ENCODE peak calls at places on chromosomes 1 and 21, in seven cellular contexts. A, Q, G, E, C, O and K are unnamed samples.
A peak's percentile ranks its signal among the peaks of the same experiment; 100 is the strongest.

GRCh38 chr1:81569761-81570160 is 231.0 kb upstream of the ADGRL2 start:
- DNase-seq in A (no peak), Q (no peak), G (no peak), E (no peak), C (no peak), O (no peak), K (no peak)

GRCh38 chr1:190373705-190374336 is 103.8 kb downstream of the BRINP3 start:
- DNase-seq in A (peak; percentile 57), Q (no peak), G (peak; percentile 63), E (no peak), C (peak; percentile 41), O (peak; percentile 15), K (no peak)

GRCh38 chr1:218620956-218621355 is 275.8 kb downstream of the TGFB2 start:
- DNase-seq in A (no peak), Q (no peak), G (no peak), E (no peak), C (peak; percentile 22), O (no peak), K (no peak)

GRCh38 chr1:19205403-19205802 is 4.7 kb downstream of the UBR4 start:
- DNase-seq in A (no peak), Q (no peak), G (no peak), E (no peak), C (no peak), O (no peak), K (no peak)

GRCh38 chr1:213934642-213935041 is 53.1 kb upstream of the PROX1 start:
- DNase-seq in A (no peak), Q (no peak), G (no peak), E (no peak), C (no peak), O (no peak), K (no peak)

GRCh38 chr1:198725090-198725489 is 86.2 kb downstream of the PTPRC start:
- DNase-seq in A (no peak), Q (no peak), G (no peak), E (no peak), C (no peak), O (no peak), K (no peak)

GRCh38 chr1:221900678-221901077 is 158.8 kb upstream of the DUSP10 start:
- DNase-seq in A (no peak), Q (no peak), G (no peak), E (no peak), C (no peak), O (no peak), K (no peak)

GRCh38 chr1:211577277-211577825 is 1.6 kb downstream of the SLC30A1 start:
- DNase-seq in A (no peak), Q (no peak), G (peak; percentile 36), E (peak; percentile 4), C (peak; percentile 42), O (no peak), K (no peak)

GRCh38 chr1:219090618-219091017 is 83.1 kb upstream of the LYPLAL1 start:
- DNase-seq in A (no peak), Q (no peak), G (no peak), E (no peak), C (no peak), O (no peak), K (no peak)

GRCh38 chr1:15168479-15168878 is 14.9 kb downstream of the TMEM51 start:
- DNase-seq in A (no peak), Q (no peak), G (no peak), E (no peak), C (peak; percentile 65), O (no peak), K (no peak)

GRCh38 chr1:183635112-183635605 is 424 bp downstream of the ARPC5 start:
- DNase-seq in A (no peak), Q (peak; percentile 92), G (no peak), E (no peak), C (no peak), O (no peak), K (peak; percentile 13)

GRCh38 chr1:191641420-191642215 is 516.6 kb upstream of the RGS18 start:
- DNase-seq in A (no peak), Q (no peak), G (no peak), E (no peak), C (peak; percentile 15), O (no peak), K (no peak)

GRCh38 chr1:1284370-1285101 is 4.3 kb downstream of the SCNN1D start:
- DNase-seq in A (peak; percentile 38), Q (peak; percentile 55), G (no peak), E (no peak), C (no peak), O (no peak), K (no peak)

GRCh38 chr21:44370027-44370735 is 16.8 kb downstream of the TRPM2 start:
- DNase-seq in A (peak; percentile 79), Q (peak; percentile 69), G (peak; percentile 17), E (no peak), C (peak; percentile 5), O (no peak), K (no peak)

GRCh38 chr1:90126834-90127233 is 131.9 kb downstream of the ZNF326 start:
- DNase-seq in A (no peak), Q (no peak), G (peak; percentile 50), E (no peak), C (no peak), O (no peak), K (no peak)

GRCh38 chr1:90127288-90127953 is 132.5 kb downstream of the ZNF326 start:
- DNase-seq in A (no peak), Q (no peak), G (peak; percentile 68), E (no peak), C (no peak), O (no peak), K (no peak)

GRCh38 chr1:90122679-90123340 is 127.9 kb downstream of the ZNF326 start:
- DNase-seq in A (no peak), Q (no peak), G (no peak), E (no peak), C (no peak), O (no peak), K (no peak)
- H3K4me1 ChIP-seq in A (no peaks in the 10 kb centered on the region), Q (no peaks in the 10 kb centered on the region), G (peaks cover 23% of the 10 kb centered on the region), E (no peaks in the 10 kb centered on the region), C (no peaks in the 10 kb centered on the region), O (no peaks in the 10 kb centered on the region), K (no peaks in the 10 kb centered on the region)

GRCh38 chr1:185297986-185298385 is 19.1 kb downstream of the IVNS1ABP start:
- DNase-seq in A (no peak), Q (no peak), G (no peak), E (no peak), C (no peak), O (no peak), K (no peak)

GRCh38 chr1:185305419-185305818 is 11.6 kb downstream of the IVNS1ABP start:
- DNase-seq in A (no peak), Q (no peak), G (no peak), E (no peak), C (no peak), O (no peak), K (no peak)

GRCh38 chr1:185300152-185300551 is 16.9 kb downstream of the IVNS1ABP start:
- DNase-seq in A (no peak), Q (no peak), G (no peak), E (no peak), C (no peak), O (no peak), K (no peak)
- H3K36me3 ChIP-seq in A (peaks cover 34% of the 10 kb centered on the region), Q (peaks cover 99% of the 10 kb centered on the region), G (peaks cover 100% of the 10 kb centered on the region), E (peaks cover 76% of the 10 kb centered on the region), C (peaks cover 8% of the 10 kb centered on the region), O (peaks cover 62% of the 10 kb centered on the region), K (peaks cover 50% of the 10 kb centered on the region)

GRCh38 chr1:181896824-181897223 is 164.7 kb downstream of the ZNF648 start:
- DNase-seq in A (no peak), Q (no peak), G (no peak), E (no peak), C (no peak), O (no peak), K (no peak)
- H3K4me3 ChIP-seq in A (no peak overlapping the region), Q (no peak overlapping the region), G (no peak overlapping the region), E (no peak overlapping the region), C (no peak overlapping the region), O (no peak overlapping the region), K (no peak overlapping the region)

GRCh38 chr1:116375884-116376733 is 3.1 kb downstream of the ATP1A1 start:
- DNase-seq in A (peak; percentile 44), Q (no peak), G (peak; percentile 72), E (peak; percentile 35), C (peak; percentile 88), O (peak; percentile 68), K (no peak)

GRCh38 chr1:116376734-116377096 is 3.7 kb downstream of the ATP1A1 start:
- DNase-seq in A (no peak), Q (no peak), G (peak; percentile 40), E (no peak), C (no peak), O (no peak), K (no peak)

GRCh38 chr1:116379057-116379630 is 6.1 kb downstream of the ATP1A1 start:
- DNase-seq in A (no peak), Q (no peak), G (no peak), E (no peak), C (no peak), O (no peak), K (no peak)

GRCh38 chr1:116379674-116380498 is 6.8 kb downstream of the ATP1A1 start:
- DNase-seq in A (no peak), Q (no peak), G (no peak), E (no peak), C (no peak), O (no peak), K (no peak)

DNA sequence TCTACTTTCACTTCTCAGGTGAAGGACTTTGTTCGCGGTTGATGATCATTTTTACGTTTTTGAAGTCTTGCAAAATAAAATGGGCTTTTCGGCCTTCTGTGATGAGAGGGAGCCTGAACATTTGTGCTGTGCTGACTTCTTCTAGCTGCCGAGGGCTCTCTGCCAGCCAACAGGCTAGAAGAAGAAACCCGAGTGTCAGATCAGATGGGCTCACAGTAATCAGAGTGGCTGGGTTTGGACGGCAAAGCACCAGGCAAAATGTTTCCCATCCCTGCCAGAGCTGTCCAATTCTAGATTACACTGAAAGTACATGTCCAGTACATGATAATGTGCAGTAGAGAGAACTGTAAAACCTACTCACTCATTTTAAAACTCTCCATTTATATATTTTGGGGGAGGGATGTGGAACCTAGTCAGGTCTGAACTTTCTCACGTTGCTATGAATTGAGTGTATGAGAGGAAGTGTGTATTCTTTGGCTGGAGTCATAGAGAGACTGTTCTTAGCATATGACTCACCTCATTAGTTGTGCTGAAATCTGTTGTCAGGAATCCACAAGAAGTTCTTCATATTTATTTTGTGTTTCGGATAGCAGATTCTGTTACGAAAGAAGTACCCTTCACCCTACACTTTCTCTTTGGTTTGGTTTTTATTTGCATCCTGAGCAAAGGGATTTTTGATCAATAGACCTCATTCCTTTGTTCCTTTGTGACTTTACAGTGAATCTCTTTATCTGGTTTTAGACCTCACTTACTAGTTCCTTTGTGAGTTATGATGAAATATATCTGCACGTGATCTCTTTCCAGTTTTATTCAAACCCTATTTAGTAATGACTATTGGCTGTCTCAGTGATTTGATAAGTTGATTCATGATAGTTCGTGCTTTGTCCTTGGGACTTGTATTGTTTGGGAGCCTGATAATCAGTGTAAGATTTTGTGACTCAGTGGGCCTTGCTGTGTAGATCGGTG is 4.8 kb downstream of the ATP1A1 start:
- DNase-seq in A (no peak), Q (no peak), G (peak; percentile 75), E (peak; percentile 72), C (peak; percentile 97), O (no peak), K (no peak)
- H3K4me1 ChIP-seq in A (peaks cover 70% of the 10 kb centered on the region), Q (peaks cover 79% of the 10 kb centered on the region), G (peaks cover 62% of the 10 kb centered on the region), E (peaks cover 84% of the 10 kb centered on the region), C (peaks cover 26% of the 10 kb centered on the region), O (peaks cover 67% of the 10 kb centered on the region), K (peaks cover 69% of the 10 kb centered on the region)

DNA sequence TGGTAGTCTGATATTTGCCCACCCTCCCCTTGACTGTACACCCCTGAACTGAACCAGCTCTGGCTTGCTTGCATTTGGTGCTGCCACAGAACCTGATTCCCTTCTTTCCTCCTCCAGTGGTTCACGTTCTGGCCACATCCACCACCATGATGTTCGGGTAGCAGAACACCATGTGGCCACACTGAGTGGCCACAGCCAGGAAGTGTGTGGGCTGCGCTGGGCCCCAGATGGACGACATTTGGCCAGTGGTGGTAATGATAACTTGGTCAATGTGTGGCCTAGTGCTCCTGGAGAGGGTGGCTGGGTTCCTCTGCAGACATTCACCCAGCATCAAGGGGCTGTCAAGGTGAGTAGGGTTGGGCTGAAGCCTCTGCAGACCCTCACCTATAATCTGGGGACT is 1.8 kb downstream of the CDC20 start:
- DNase-seq in A (no peak), Q (no peak), G (no peak), E (no peak), C (no peak), O (no peak), K (no peak)
- H3K36me3 ChIP-seq in A (peaks cover 14% of the 10 kb centered on the region), Q (peaks cover 57% of the 10 kb centered on the region), G (peaks cover 56% of the 10 kb centered on the region), E (peaks cover 36% of the 10 kb centered on the region), C (peaks cover 30% of the 10 kb centered on the region), O (peaks cover 48% of the 10 kb centered on the region), K (peaks cover 14% of the 10 kb centered on the region)